ENCODE peak calls at places on chromosomes 11 and 22, in ten cellular contexts. C is naive thymus-derived CD4-positive, alpha-beta T cell; G is stomach; N is iPS DF 6.9; F is K562; D is uterus; R is neural progenitor cell; I is pancreas; Y is CD8-positive, alpha-beta T cell; T is CD8-positive, alpha-beta memory T cell. X is an unnamed sample. For H3K4me1, the result is how much of the 10 kb centered on the place peaks cover.

GRCh38 chr22:21881841-21882753 is 14.7 kb upstream of the MAPK1 start:
- DNase-seq in C (no peak), G (no peak), N (no peak), F (peak), D (no peak), R (no peak), I (no peak), Y (no peak), T (no peak), X (no peak)

GRCh38 chr22:42364641-42365336 is 67.4 kb downstream of the NFAM1 start:
- DNase-seq in C (no peak), G (no peak), N (no peak), F (no peak), D (peak), R (no peak), I (no peak), Y (no peak), T (no peak), X (no peak)

GRCh38 chr11:78039919-78040671 is 17.0 kb upstream of the KCTD14 start:
- DNase-seq in C (no peak), G (peak), N (no peak), F (peak), D (peak), R (no peak), I (peak), Y (no peak), T (no peak), X (no peak)

GRCh38 chr22:37043828-37044538 is 7.6 kb upstream of the KCTD17 start:
- DNase-seq in C (no peak), G (peak), N (no peak), F (peak), D (no peak), R (peak), I (peak), Y (peak), T (no peak), X (no peak)

GRCh38 chr22:24107668-24108067 is 73.6 kb upstream of the SUSD2 start:
- DNase-seq in C (peak), G (peak), N (no peak), F (no peak), D (peak), R (no peak), I (no peak), Y (no peak), T (no peak), X (peak)

GRCh38 chr11:33060271-33060670 is 20.9 kb downstream of the TCP11L1 start:
- DNase-seq in C (no peak), G (no peak), N (no peak), F (no peak), D (no peak), R (no peak), I (no peak), Y (no peak), T (no peak), X (no peak)

GRCh38 chr22:36863281-36863680 is 2.5 kb downstream of the NCF4 start:
- DNase-seq in C (no peak), G (no peak), N (no peak), F (no peak), D (no peak), R (no peak), I (no peak), Y (no peak), T (no peak), X (no peak)

GRCh38 chr11:112634551-112634950 is 326.7 kb upstream of the NCAM1 start:
- DNase-seq in C (no peak), G (no peak), N (no peak), F (no peak), D (no peak), R (no peak), I (no peak), Y (no peak), T (no peak), X (no peak)

GRCh38 chr11:84563356-84563755 is 1063.8 kb downstream of the DLG2 start:
- DNase-seq in C (no peak), G (no peak), N (no peak), F (no peak), D (no peak), R (no peak), I (no peak), Y (no peak), T (no peak), X (no peak)

GRCh38 chr22:39520874-39521857 is 804 bp downstream of the ATF4 start:
- DNase-seq in C (peak), G (peak), N (no peak), F (peak), D (peak), R (peak), I (peak), Y (peak), T (peak), X (peak)

GRCh38 chr11:130478204-130478701 is 29.8 kb downstream of the ADAMTS15 start:
- DNase-seq in C (no peak), G (peak), N (no peak), F (no peak), D (peak), R (peak), I (no peak), Y (no peak), T (no peak), X (peak)

GRCh38 chr22:27621671-27622070 is 179.9 kb downstream of the MN1 start:
- DNase-seq in C (no peak), G (no peak), N (no peak), F (no peak), D (no peak), R (no peak), I (no peak), Y (no peak), T (no peak), X (no peak)

GRCh38 chr22:44671742-44672141 is 30.3 kb upstream of the PRR5 start:
- DNase-seq in C (no peak), G (no peak), N (no peak), F (no peak), D (no peak), R (no peak), I (no peak), Y (no peak), T (peak), X (no peak)

GRCh38 chr11:70619591-70619990 is 221.3 kb downstream of the CTTN start:
- DNase-seq in C (no peak), G (no peak), N (no peak), F (no peak), D (no peak), R (no peak), I (peak), Y (no peak), T (no peak), X (no peak)

GRCh38 chr11:86459002-86459385 is 84.3 kb downstream of the CCDC81 start:
- DNase-seq in C (no peak), G (no peak), N (no peak), F (no peak), D (no peak), R (no peak), I (no peak), Y (no peak), T (no peak), X (no peak)
- H3K27ac ChIP-seq in C (no peak), G (peak), N (no peak), F (no peak), D (peak), R (no peak), I (no peak), Y (no peak), T (no peak), X (no peak)

DNA sequence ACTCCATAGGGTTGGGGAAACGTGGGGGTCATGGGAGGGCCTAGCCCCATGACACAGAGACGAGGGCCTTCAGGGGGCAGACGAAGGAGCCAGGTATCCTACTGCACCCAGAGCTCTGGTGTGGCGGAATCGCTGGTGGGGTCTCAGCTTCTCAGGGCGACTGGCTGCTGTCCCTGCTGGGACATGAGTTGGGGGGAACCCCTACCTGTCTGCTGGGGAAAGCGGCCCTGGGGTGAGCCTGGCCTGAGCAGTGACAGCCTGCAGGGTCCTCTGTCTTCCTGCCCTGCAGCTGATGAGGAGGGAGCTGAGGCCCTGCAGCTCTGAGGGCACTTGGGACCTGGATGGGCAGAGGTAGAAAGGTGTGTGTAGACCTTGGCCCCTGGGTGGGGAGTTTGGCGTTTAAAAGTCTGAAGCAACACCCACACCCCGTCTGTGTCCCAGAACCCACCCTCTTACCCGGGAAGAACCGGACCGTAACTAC is 33.6 kb upstream of the GRAMD4 start:
- DNase-seq in C (no peak), G (no peak), N (no peak), F (no peak), D (no peak), R (no peak), I (peak), Y (no peak), T (no peak), X (no peak)
- H3K4me1 ChIP-seq in C (under half), G (half or more), N (under half), F (under half), D (under half), R (under half), I (under half), Y (under half), T (under half), X (under half)

GRCh38 chr22:46696225-46696518 is 41.9 kb downstream of the CERK start:
- DNase-seq in C (no peak), G (peak), N (no peak), F (no peak), D (no peak), R (no peak), I (peak), Y (no peak), T (no peak), X (no peak)
- H3K27ac ChIP-seq in C (no peak), G (no peak), N (no peak), F (no peak), D (no peak), R (no peak), I (no peak), Y (no peak), T (no peak), X (no peak)

GRCh38 chr11:59144579-59145345 is 2.1 kb downstream of the FAM111A start:
- DNase-seq in C (peak), G (peak), N (peak), F (peak), D (peak), R (peak), I (peak), Y (peak), T (peak), X (peak)

GRCh38 chr11:59144096-59144495 is 1.4 kb downstream of the FAM111A start:
- DNase-seq in C (no peak), G (no peak), N (no peak), F (no peak), D (no peak), R (no peak), I (no peak), Y (no peak), T (no peak), X (no peak)

GRCh38 chr11:59141673-59142460 is 789 bp upstream of the FAM111A start:
- DNase-seq in C (no peak), G (no peak), N (no peak), F (no peak), D (no peak), R (no peak), I (no peak), Y (no peak), T (no peak), X (no peak)

GRCh38 chr11:59142530-59143507 is at the start of gene FAM111A:
- DNase-seq in C (peak), G (peak), N (peak), F (peak), D (peak), R (peak), I (peak), Y (peak), T (peak), X (peak)

GRCh38 chr11:59145534-59145933 is 2.9 kb downstream of the FAM111A start:
- DNase-seq in C (no peak), G (no peak), N (no peak), F (no peak), D (no peak), R (no peak), I (no peak), Y (no peak), T (no peak), X (no peak)
- H3K4me1 ChIP-seq in C (under half), G (under half), N (under half), F (under half), D (under half), R (under half), I (under half), Y (under half), T (under half), X (under half)